ENCODE peak calls at places on chromosomes 13 and 19, in nine cellular contexts. Z, I, V, P, O, N, B, G and M are unnamed samples.

GRCh38 chr13:49759503-49759902 is 33.0 kb downstream of the KPNA3 start:
- ATAC-seq in I (no peak), B (no peak), N (no peak), O (peak; percentile 56), P (peak; percentile 21), V (no peak), Z (no peak), G (no peak), M (no peak)

GRCh38 chr19:37964109-37964508 is 57.1 kb downstream of the SIPA1L3 start:
- ATAC-seq in O (no peak), V (no peak), B (no peak), G (no peak), I (no peak), P (no peak), N (no peak), Z (no peak), M (no peak)

GRCh38 chr19:4686700-4687099 is 16.6 kb upstream of the MYDGF start:
- ATAC-seq in G (no peak), P (no peak), N (no peak), Z (no peak), I (no peak), B (no peak), V (no peak), O (no peak), M (no peak)

GRCh38 chr19:3161453-3161852 is 17.1 kb upstream of the S1PR4 start:
- ATAC-seq in N (no peak), I (no peak), V (no peak), B (no peak), O (no peak), P (no peak), G (peak; percentile 46), Z (no peak), M (peak; percentile 42)

GRCh38 chr13:98515804-98516465 is 61.0 kb downstream of the STK24 start:
- ATAC-seq in B (peak; percentile 47), V (no peak), N (no peak), P (no peak), I (peak; percentile 38), G (peak; percentile 59), O (no peak), Z (no peak), M (peak; percentile 45)

GRCh38 chr19:3029070-3029923 is at the start of gene TLE2:
- ATAC-seq in O (peak; percentile 78), I (no peak), G (no peak), P (peak; percentile 54), Z (peak; percentile 58), V (peak; percentile 72), B (no peak), N (peak; percentile 64), M (no peak)

GRCh38 chr19:17353386-17353785 is 16.0 kb downstream of the GTPBP3 start:
- ATAC-seq in G (no peak), B (no peak), O (no peak), Z (no peak), P (no peak), N (no peak), I (no peak), V (no peak), M (no peak)

GRCh38 chr19:34310494-34310981 is 54.5 kb upstream of the GPI start:
- ATAC-seq in Z (peak; percentile 53), G (peak; percentile 55), O (no peak), B (no peak), I (peak; percentile 24), V (no peak), N (peak; percentile 10), P (peak; percentile 33), M (no peak)

GRCh38 chr19:5480427-5480836 is 25.2 kb downstream of the ZNRF4 start:
- ATAC-seq in Z (no peak), O (no peak), I (no peak), B (no peak), G (no peak), P (no peak), V (no peak), N (peak; percentile 15), M (no peak)

GRCh38 chr19:10074153-10074552 is 12.0 kb upstream of the SHFL start:
- ATAC-seq in Z (peak; percentile 17), B (peak; percentile 81), O (peak; percentile 85), V (peak; percentile 87), I (peak; percentile 88), N (no peak), P (peak; percentile 52), G (peak; percentile 90), M (peak; percentile 93)

GRCh38 chr13:41915096-41915495 is 45.8 kb downstream of the VWA8 start:
- ATAC-seq in B (no peak), I (no peak), V (no peak), Z (no peak), O (no peak), N (no peak), P (no peak), G (no peak), M (no peak)

GRCh38 chr19:47344425-47344824 is 4.7 kb upstream of the DHX34 start:
- ATAC-seq in Z (no peak), V (no peak), N (no peak), I (no peak), B (no peak), P (no peak), G (no peak), O (no peak), M (no peak)

GRCh38 chr13:48506092-48506701 is 26.7 kb downstream of the RCBTB2 start:
- ATAC-seq in V (no peak), Z (no peak), B (no peak), I (peak; percentile 3), P (no peak), O (no peak), N (peak; percentile 14), G (peak; percentile 6), M (peak; percentile 10)

GRCh38 chr19:19329199-19329598 is 8.6 kb downstream of the MAU2 start:
- ATAC-seq in O (peak; percentile 22), Z (peak; percentile 56), V (peak; percentile 68), P (peak; percentile 61), N (no peak), B (peak; percentile 34), I (peak; percentile 70), G (peak; percentile 75), M (peak; percentile 44)